ENCODE peak calls at places on chromosomes 3 and 15, in nine cellular contexts. Q is fibroblast of lung, W is fibroblast of pulmonary artery, L is IMR-90, E is PC-9, H is RWPE1, S is H9, P is hepatocyte, C is neural progenitor cell. R is an unnamed sample.
A peak's percentile ranks its signal among the peaks of the same experiment; 100 is the strongest.

GRCh38 chr3:141529256-141530132 is 42.7 kb downstream of the RASA2 start:
- DNase-seq in P (no peak), E (no peak), S (no peak), C (no peak), W (no peak), L (no peak), Q (no peak), H (no peak), R (peak; percentile 26)

GRCh38 chr3:123343296-123344174 is 105.4 kb downstream of the ADCY5 start:
- DNase-seq in C (no peak), S (no peak), P (no peak), E (no peak), L (no peak), Q (no peak), W (no peak), H (no peak), R (no peak)

GRCh38 chr15:38215707-38216106 is 36.9 kb upstream of the SPRED1 start:
- DNase-seq in Q (peak; percentile 54), L (no peak), C (no peak), S (no peak), E (no peak), P (no peak), H (no peak), W (peak; percentile 44), R (no peak)

GRCh38 chr15:57610130-57610529 is 18.4 kb downstream of the MYZAP start:
- DNase-seq in P (peak; percentile 89), E (peak; percentile 52), H (peak; percentile 62), L (peak; percentile 50), C (no peak), Q (peak; percentile 67), S (no peak), W (peak; percentile 62), R (peak; percentile 79)

GRCh38 chr3:165459924-165460540 is 263.8 kb upstream of the SLITRK3 start:
- DNase-seq in L (no peak), S (no peak), P (no peak), Q (no peak), C (no peak), H (peak; percentile 15), E (no peak), W (no peak), R (no peak)

GRCh38 chr3:162491957-162492356 is 995.3 kb downstream of the OTOL1 start:
- DNase-seq in Q (peak; percentile 14), W (peak; percentile 18), H (no peak), L (peak; percentile 36), E (no peak), P (no peak), C (no peak), S (no peak), R (peak; percentile 42)

GRCh38 chr15:36769110-36769509 is 189.7 kb downstream of the CDIN1 start:
- DNase-seq in C (no peak), E (no peak), P (no peak), H (no peak), Q (peak; percentile 47), W (peak; percentile 56), L (peak; percentile 84), S (no peak), R (no peak)

GRCh38 chr3:131299836-131300235 is 81.7 kb upstream of the NUDT16 start:
- DNase-seq in W (no peak), E (no peak), L (no peak), S (no peak), C (no peak), H (no peak), P (no peak), Q (peak; percentile 12), R (no peak)

GRCh38 chr15:63530235-63530634 is 25.8 kb downstream of the USP3 start:
- DNase-seq in W (no peak), E (no peak), P (no peak), L (no peak), C (no peak), S (no peak), H (no peak), Q (no peak), R (no peak)

DNA sequence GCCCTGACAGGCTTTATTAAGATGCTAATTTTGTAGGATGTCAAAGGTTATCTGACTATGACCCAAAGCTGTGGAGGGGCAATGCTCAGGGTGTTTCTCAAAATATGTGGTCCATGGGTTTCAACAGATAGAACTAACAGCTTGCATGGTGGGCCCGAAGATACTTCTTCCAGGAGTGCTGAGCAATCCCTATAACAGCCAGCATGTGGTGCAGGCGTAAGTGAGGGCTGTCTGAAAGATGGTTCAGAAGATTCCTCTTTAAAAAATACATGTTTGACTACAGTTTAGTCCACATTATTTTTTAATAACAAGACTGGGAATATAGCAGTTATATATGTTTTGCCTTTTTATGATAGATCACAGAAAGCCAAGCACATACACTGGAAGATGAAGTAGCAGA is 7.6 kb downstream of the SCG3 start:
- DNase-seq in W (peak; percentile 8), L (peak; percentile 7), Q (no peak), H (no peak), P (no peak), C (no peak), S (no peak), E (no peak), R (no peak)
- TF ChIP-seq CTCF in W (peak; percentile 27), L (peak; percentile 23), Q (peak; percentile 30), H (no peak), P (no peak), C (no peak), S (peak; percentile 46), E (no peak), R (no peak)

GRCh38 chr15:64893481-64894394 is 18.0 kb upstream of the ANKDD1A start:
- DNase-seq in S (peak; percentile 99), P (peak; percentile 96), L (peak; percentile 93), W (peak; percentile 97), H (peak; percentile 96), C (peak; percentile 97), E (peak; percentile 98), Q (peak; percentile 96), R (peak; percentile 67)

GRCh38 chr15:64892850-64893403 is 18.8 kb upstream of the ANKDD1A start:
- DNase-seq in C (no peak), Q (no peak), P (no peak), H (no peak), L (no peak), W (no peak), S (peak; percentile 21), E (no peak), R (no peak)

GRCh38 chr15:64894395-64895056 is 17.2 kb upstream of the ANKDD1A start:
- DNase-seq in L (no peak), W (no peak), C (peak; percentile 83), E (peak; percentile 66), Q (no peak), S (peak; percentile 75), P (peak; percentile 59), H (no peak), R (no peak)

GRCh38 chr15:64888336-64888735 is 23.4 kb upstream of the ANKDD1A start:
- DNase-seq in W (no peak), C (no peak), S (no peak), E (no peak), P (no peak), Q (no peak), H (no peak), L (no peak), R (no peak)

DNA sequence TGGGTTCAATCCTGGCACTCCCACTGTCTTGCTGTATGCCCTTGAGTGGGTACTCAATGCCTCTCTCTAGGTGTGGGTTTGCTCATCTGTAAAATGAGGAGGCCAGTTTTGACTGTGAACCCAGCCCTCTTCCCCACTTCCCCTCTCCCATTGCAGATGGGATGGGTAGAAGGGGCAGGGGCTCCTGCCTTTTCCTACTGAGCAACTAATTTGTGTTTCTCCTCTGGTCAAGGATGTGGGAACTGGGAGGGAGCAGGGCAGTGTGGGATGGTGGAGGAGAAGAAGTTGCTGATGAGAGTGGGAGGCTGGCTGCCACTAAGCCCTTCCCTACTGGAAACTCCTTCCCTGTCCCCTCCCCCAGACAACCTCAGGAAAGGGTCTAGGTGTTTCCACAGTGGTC is 20.2 kb upstream of the ANKDD1A start:
- DNase-seq in W (no peak), E (no peak), S (no peak), H (no peak), Q (no peak), L (no peak), C (no peak), P (no peak), R (no peak)
- TF ChIP-seq CTCF in W (no peak), E (no peak), S (no peak), H (no peak), Q (no peak), L (no peak), C (no peak), P (no peak), R (no peak)

DNA sequence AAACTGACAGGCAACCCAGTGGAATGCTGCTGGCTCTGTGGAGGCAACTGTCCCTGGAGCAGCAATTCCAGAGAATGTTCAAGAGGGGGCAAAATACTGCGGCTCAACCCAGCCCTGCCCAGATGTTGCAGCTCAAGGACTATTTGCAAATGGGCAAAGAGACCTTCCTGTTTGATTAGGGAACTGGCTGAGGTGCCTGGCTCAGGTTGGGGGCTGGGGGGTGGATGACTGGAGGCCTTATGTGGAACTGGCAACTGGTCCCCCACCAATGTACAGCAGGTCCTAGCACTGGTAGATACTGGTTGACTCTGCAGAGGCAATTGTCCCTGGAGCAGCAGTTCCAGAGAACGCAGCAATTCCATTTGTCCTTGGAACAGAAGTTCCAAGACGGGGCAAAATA is 302.5 kb downstream of the ZPLD1 start:
- DNase-seq in H (no peak), C (no peak), L (no peak), Q (no peak), S (no peak), W (no peak), E (no peak), P (no peak), R (no peak)
- TF ChIP-seq CTCF in H (no peak), C (no peak), L (no peak), Q (no peak), S (no peak), W (no peak), E (no peak), P (no peak), R (no peak)

GRCh38 chr3:182597621-182598041 is 195.7 kb upstream of the ATP11B start:
- DNase-seq in L (no peak), S (no peak), P (peak; percentile 40), C (no peak), H (peak; percentile 16), W (no peak), E (peak; percentile 48), Q (peak; percentile 88), R (peak; percentile 14)
- TF ChIP-seq CTCF in L (no peak), S (no peak), P (no peak), C (no peak), H (no peak), W (no peak), E (no peak), Q (no peak), R (no peak)